ENCODE peak calls at places on chromosomes 2 and 18, in four cellular contexts. I is K562, L is GM12878, D is HepG2. Q is an unnamed sample.

GRCh38 chr2:230661072-230661957 is 51.3 kb upstream of the CAB39 start:
- DNase-seq in I (no peak), L (peak), D (no peak), Q (no peak)

GRCh38 chr2:3147641-3148530 is 229.7 kb downstream of the EIPR1 start:
- DNase-seq in D (no peak), L (no peak), I (no peak), Q (no peak)

GRCh38 chr2:237625216-237625705 is 2.1 kb upstream of the LRRFIP1 start:
- DNase-seq in L (no peak), I (no peak), D (peak), Q (no peak)

GRCh38 chr2:95031076-95031725 is 5.7 kb downstream of the MAL start:
- DNase-seq in I (no peak), D (no peak), L (no peak), Q (no peak)

GRCh38 chr18:68532328-68532885 is 182.5 kb downstream of the TMX3 start:
- DNase-seq in I (no peak), L (no peak), D (no peak), Q (no peak)

GRCh38 chr2:57677296-57677695 is 369.3 kb upstream of the VRK2 start:
- DNase-seq in L (no peak), I (no peak), D (no peak), Q (no peak)

GRCh38 chr18:55416791-55417190 is 171.2 kb downstream of the TCF4 start:
- DNase-seq in L (no peak), I (no peak), D (no peak), Q (no peak)

GRCh38 chr2:27262379-27263286 is at the start of gene SLC30A3:
- DNase-seq in I (peak), D (no peak), L (no peak), Q (peak)

GRCh38 chr2:190849774-190850173 is 30.8 kb upstream of the GLS start:
- DNase-seq in L (no peak), D (no peak), I (no peak), Q (no peak)

GRCh38 chr2:209933499-209934458 is 68.7 kb upstream of the RPE start:
- DNase-seq in I (no peak), L (no peak), D (no peak), Q (no peak)

GRCh38 chr2:85661139-85661858 is 6.7 kb downstream of the SFTPB start:
- DNase-seq in L (no peak), I (no peak), D (no peak), Q (no peak)

GRCh38 chr2:95296036-95296435 is 1.1 kb upstream of the KCNIP3 start:
- DNase-seq in D (no peak), I (no peak), L (no peak), Q (no peak)

GRCh38 chr2:109727929-109728447 is 66.1 kb upstream of the RGPD5 start:
- DNase-seq in D (no peak), L (no peak), I (no peak), Q (no peak)

GRCh38 chr2:142150453-142150852 is 19.6 kb upstream of the LRP1B start:
- DNase-seq in D (no peak), I (no peak), L (no peak), Q (no peak)

GRCh38 chr18:8386981-8387380 is 222.3 kb upstream of the RAB12 start:
- DNase-seq in I (no peak), L (no peak), D (no peak), Q (no peak)

GRCh38 chr2:28436525-28437051 is 43.9 kb downstream of the FOSL2 start:
- DNase-seq in D (no peak), I (no peak), L (no peak), Q (no peak)

GRCh38 chr2:50591642-50592041 is 440.3 kb downstream of the NRXN1 start:
- DNase-seq in L (no peak), D (no peak), I (no peak), Q (no peak)

GRCh38 chr2:3498783-3499394 is 20.4 kb downstream of the ADI1 start:
- DNase-seq in I (no peak), D (no peak), L (no peak), Q (no peak)

GRCh38 chr18:58682429-58683069 is 11.3 kb downstream of the MALT1 start:
- DNase-seq in D (peak), I (no peak), L (no peak), Q (peak)

GRCh38 chr2:174059178-174059874 is 94.2 kb upstream of the SP3 start:
- DNase-seq in I (peak), L (no peak), D (peak), Q (no peak)

GRCh38 chr2:44275915-44276279 is 617 bp downstream of the SLC3A1 start:
- DNase-seq in I (no peak), D (no peak), L (no peak), Q (no peak)

GRCh38 chr18:59631583-59632181 is 65.5 kb downstream of the CCBE1 start:
- DNase-seq in I (no peak), L (no peak), D (peak), Q (peak)

GRCh38 chr2:164522561-164522981 is 98.7 kb downstream of the GRB14 start:
- DNase-seq in L (no peak), I (no peak), D (no peak), Q (no peak)

GRCh38 chr2:196516541-196516940 is 123.0 kb upstream of the CCDC150 start:
- DNase-seq in I (no peak), L (no peak), D (no peak), Q (no peak)

GRCh38 chr2:197219636-197220035 is 90.9 kb downstream of the ANKRD44 start:
- DNase-seq in D (no peak), L (no peak), I (no peak), Q (no peak)

GRCh38 chr2:133633851-133634250 is 65.6 kb upstream of the NCKAP5 start:
- DNase-seq in I (no peak), L (no peak), D (no peak), Q (no peak)

GRCh38 chr2:39837856-39838453 is 58.9 kb upstream of the THUMPD2 start:
- DNase-seq in L (peak), I (peak), D (peak), Q (peak)

GRCh38 chr2:43276517-43276931 is 50.1 kb upstream of the ZFP36L2 start:
- DNase-seq in D (no peak), I (no peak), L (no peak), Q (no peak)

GRCh38 chr2:235940330-235940729 is 227.9 kb downstream of the GBX2 start:
- DNase-seq in I (peak), D (no peak), L (no peak), Q (no peak)

GRCh38 chr18:5710235-5710634 is 166.4 kb upstream of the EPB41L3 start:
- DNase-seq in L (no peak), I (no peak), D (no peak), Q (no peak)

GRCh38 chr2:62578837-62579640 is 73.0 kb upstream of the TMEM17 start:
- DNase-seq in L (no peak), I (no peak), D (peak), Q (no peak)

GRCh38 chr2:30649278-30649677 is 158.0 kb downstream of the CAPN13 start:
- DNase-seq in L (no peak), D (no peak), I (no peak), Q (no peak)

GRCh38 chr18:23487738-23488625 is 15.3 kb upstream of the RMC1 start:
- DNase-seq in D (peak), L (peak), I (peak), Q (peak)

GRCh38 chr2:68253211-68254068 is 1.1 kb upstream of the PPP3R1 start:
- DNase-seq in I (no peak), L (no peak), D (peak), Q (no peak)

GRCh38 chr18:8177330-8178016 is 431.8 kb upstream of the RAB12 start:
- DNase-seq in D (peak), I (no peak), L (no peak), Q (peak)

GRCh38 chr18:46283895-46284295 is 179.7 kb downstream of the HAUS1 start:
- DNase-seq in L (no peak), D (no peak), I (no peak), Q (no peak)

GRCh38 chr2:120522151-120522751 is 176.3 kb downstream of the INHBB start:
- DNase-seq in D (no peak), L (no peak), I (no peak), Q (no peak)

GRCh38 chr18:68623342-68623741 is 91.6 kb downstream of the TMX3 start:
- DNase-seq in D (peak), I (peak), L (no peak), Q (peak)

GRCh38 chr18:7512990-7513389 is 54.1 kb upstream of the PTPRM start:
- DNase-seq in I (no peak), D (no peak), L (no peak), Q (no peak)

DNA sequence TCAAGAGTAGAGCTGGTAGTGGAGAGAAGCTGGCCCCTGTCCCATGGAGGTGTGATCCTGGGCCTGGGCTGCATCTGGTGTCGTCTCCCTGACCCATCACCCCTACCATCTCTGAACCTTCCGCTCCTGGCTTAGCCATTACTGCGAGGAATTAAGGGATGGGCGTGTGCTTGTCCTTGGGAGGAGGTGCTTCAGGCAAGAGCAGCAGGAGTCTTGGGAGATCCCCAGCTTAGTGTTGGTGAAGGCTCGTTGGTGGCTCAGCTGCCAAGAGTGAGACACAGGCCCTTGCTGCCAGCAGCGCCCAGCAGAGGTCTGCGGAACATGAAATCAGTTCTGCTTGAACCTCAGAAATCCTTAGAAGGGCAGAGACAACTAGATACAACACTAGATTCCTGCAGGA is 59.9 kb upstream of the TGFA start:
- DNase-seq in I (no peak), D (no peak), L (no peak), Q (no peak)
- TF ChIP-seq FOXK2 in I (no peak), D (no peak), L (no peak), Q (no peak)

GRCh38 chr2:214604861-214605260 is 194.0 kb downstream of the VWC2L start:
- DNase-seq in D (no peak), I (no peak), L (no peak), Q (no peak)
- TF ChIP-seq FOXM1 in D (no peak), I (no peak), L (no peak), Q (no peak)

DNA sequence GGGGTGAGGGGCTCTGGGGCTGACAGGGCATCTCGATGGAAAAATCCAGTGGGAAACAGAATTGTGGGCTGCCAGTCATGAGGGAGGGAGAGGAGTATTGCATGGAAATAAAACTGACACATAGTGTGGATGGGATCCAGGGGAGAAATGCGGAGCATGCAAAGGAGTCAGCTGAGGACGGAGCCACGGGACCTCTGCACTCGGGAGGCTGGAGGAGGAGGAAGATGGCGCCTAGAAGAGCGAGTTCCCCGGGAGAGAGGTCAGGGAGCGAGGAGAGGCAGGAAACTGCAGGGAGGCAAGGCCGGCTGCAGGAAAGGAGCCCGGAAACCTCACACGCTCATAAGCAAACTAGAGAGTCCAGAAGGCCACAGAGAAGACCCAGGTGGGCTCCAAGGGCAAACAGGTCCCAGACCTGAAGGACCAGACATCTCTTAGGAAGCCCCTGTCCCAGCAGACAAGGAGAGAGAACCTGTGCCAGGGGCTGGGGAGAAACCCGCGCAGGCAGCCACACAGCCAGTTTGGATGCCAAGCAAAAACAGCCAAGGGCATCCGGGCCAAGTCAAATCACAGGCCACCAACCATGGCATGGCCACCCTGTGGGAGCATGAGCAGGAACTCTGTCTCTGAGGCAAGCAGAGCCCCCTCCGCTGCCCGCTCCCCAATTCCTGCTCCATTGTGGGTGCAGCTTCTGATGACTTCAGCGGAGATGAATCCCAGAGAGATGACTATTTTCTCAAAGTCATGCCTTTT is 218.8 kb upstream of the ID2 start:
- DNase-seq in I (no peak), L (no peak), D (no peak), Q (no peak)
- TF ChIP-seq FOXK2 in I (no peak), L (no peak), D (no peak), Q (no peak)

GRCh38 chr2:104755026-104755856 is 98.7 kb upstream of the POU3F3 start:
- DNase-seq in D (no peak), I (no peak), L (no peak), Q (no peak)
- TF ChIP-seq FOXM1 in D (no peak), I (no peak), L (no peak), Q (no peak)

GRCh38 chr2:7009207-7009911 is 92.1 kb downstream of the RNF144A start:
- DNase-seq in D (no peak), L (no peak), I (no peak), Q (no peak)

GRCh38 chr2:7012141-7012809 is 95.1 kb downstream of the RNF144A start:
- DNase-seq in I (no peak), D (no peak), L (no peak), Q (no peak)

GRCh38 chr2:7010376-7010775 is 93.2 kb downstream of the RNF144A start:
- DNase-seq in L (no peak), I (no peak), D (no peak), Q (no peak)

GRCh38 chr2:7013761-7014160 is 96.5 kb downstream of the RNF144A start:
- DNase-seq in I (no peak), D (no peak), L (no peak), Q (no peak)

DNA sequence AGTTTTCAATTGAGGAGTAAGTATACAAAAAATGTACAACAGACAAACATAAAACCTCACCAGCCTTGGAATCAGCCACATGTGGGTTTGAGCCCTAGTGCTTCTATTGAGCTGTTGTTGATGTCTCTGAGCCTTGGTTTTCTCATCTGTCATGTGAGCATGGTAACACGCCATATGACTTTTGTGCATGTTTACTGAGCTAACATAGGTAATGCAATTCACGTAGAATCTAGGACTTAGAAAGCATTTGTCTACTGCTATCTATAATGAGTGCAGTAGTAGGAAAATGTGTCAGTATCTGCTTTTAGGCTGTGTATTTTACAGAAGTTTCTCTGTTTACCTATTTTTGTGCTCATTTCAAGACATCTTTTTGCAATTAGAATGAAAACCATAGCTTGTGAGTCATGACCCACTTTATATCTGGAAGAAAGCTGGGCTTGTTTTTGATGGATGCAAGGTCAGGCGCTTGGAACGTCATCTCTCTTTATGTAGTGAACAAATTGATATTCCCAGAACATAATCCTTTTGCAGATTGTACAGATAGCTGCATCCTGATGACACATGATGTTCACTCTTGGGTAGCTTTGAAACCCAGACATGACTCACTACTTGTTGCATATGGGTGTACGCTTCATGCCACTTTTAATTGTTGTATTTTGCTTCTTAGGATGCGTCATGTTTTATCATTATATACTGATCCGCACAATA is 94.3 kb downstream of the RNF144A start:
- DNase-seq in I (no peak), D (no peak), L (no peak), Q (no peak)
- TF ChIP-seq FOXK2 in I (no peak), D (no peak), L (no peak), Q (no peak)

GRCh38 chr2:234100686-234101085 is 50.2 kb downstream of the SPP2 start:
- DNase-seq in D (no peak), I (no peak), L (no peak), Q (no peak)
- TF ChIP-seq FOXM1 in D (no peak), I (no peak), L (no peak), Q (no peak)

GRCh38 chr18:644395-645004 is 13.0 kb upstream of the TYMS start:
- DNase-seq in I (no peak), L (peak), D (peak), Q (no peak)
- TF ChIP-seq FOXK2 in I (no peak), L (no peak), D (no peak), Q (no peak)

GRCh38 chr2:223669453-223670225 is 67.5 kb upstream of the SCG2 start:
- DNase-seq in L (no peak), I (no peak), D (no peak), Q (no peak)

DNA sequence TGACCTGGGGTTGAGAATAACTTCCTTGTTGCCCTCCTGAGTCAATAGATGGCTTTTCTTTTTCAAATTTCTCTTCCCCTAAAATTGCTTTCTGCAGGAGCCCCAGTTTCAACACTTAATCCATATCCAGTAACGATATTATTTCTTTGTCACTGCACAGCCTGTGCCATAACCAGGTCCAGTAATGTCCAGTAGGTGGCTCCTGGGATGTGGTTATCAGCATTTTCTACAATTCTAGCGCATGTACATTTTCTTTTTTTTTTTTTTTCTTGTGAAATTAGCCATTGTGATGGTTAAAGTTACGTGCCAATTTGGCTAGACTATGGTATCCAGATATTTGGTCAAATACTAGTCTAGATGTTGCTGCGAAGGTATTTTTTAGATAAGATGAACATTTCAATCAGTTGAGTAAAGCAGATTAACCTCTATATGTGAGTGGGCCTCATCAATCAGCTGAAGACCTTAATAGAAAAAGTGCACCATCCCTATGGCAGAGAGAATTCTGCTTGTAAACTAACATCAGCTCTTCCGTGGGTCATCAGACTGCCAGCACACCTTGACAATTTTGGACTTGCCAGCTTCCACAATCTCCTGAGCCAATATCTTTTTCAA is 72.9 kb upstream of the SCG2 start:
- DNase-seq in D (peak), L (no peak), I (peak), Q (peak)
- TF ChIP-seq FOXM1 in D (no peak), L (no peak), I (no peak), Q (no peak)